ENCODE peak calls at places on chromosomes 16 and 17, in seven cellular contexts. M is CD8-positive, alpha-beta T cell; X is NCI-H1436; W is ACHN; Z is endothelial cell; P is NCI-H1105 treated with DMSO at 0.1 percent for 48 hours; E is CD4-positive, alpha-beta T cell. F is an unnamed sample.
A peak's percentile ranks its signal among the peaks of the same experiment; 100 is the strongest.

GRCh38 chr16:11390573-11391495 is 45.6 kb downstream of the RMI2 start:
- DNase-seq in M (no peak), E (no peak), P (peak; percentile 79), W (no peak), Z (no peak), X (no peak), F (no peak)

GRCh38 chr16:55225972-55226542 is 97.9 kb upstream of the IRX6 start:
- DNase-seq in E (no peak), W (peak; percentile 33), M (no peak), Z (no peak), P (no peak), X (no peak), F (no peak)

GRCh38 chr16:49756971-49757743 is 98.8 kb downstream of the ZNF423 start:
- DNase-seq in M (no peak), X (no peak), W (no peak), E (no peak), Z (no peak), P (no peak), F (no peak)

GRCh38 chr16:11384184-11384955 is 39.1 kb downstream of the RMI2 start:
- DNase-seq in W (no peak), P (no peak), Z (no peak), M (no peak), X (no peak), E (no peak), F (no peak)

GRCh38 chr16:10937068-10937859 is 5.0 kb downstream of the DEXI start:
- DNase-seq in P (no peak), M (no peak), W (no peak), X (no peak), Z (no peak), E (no peak), F (no peak)

GRCh38 chr16:64952177-64952576 is 169.7 kb downstream of the CDH11 start:
- DNase-seq in X (no peak), M (no peak), Z (no peak), P (no peak), E (no peak), W (no peak), F (no peak)

GRCh38 chr17:74924250-74924948 is at the start of gene OTOP2:
- DNase-seq in Z (no peak), M (no peak), X (no peak), E (no peak), W (no peak), P (no peak), F (no peak)

GRCh38 chr16:86826931-86827330 is 248.6 kb downstream of the FOXL1 start:
- DNase-seq in Z (no peak), W (no peak), P (no peak), E (no peak), M (no peak), X (no peak), F (no peak)

GRCh38 chr17:41537614-41537954 is 9.5 kb upstream of the KRT19 start:
- DNase-seq in X (no peak), Z (no peak), P (no peak), W (no peak), M (no peak), E (no peak), F (no peak)

GRCh38 chr16:30541502-30542329 is 7.1 kb upstream of the ZNF747 start:
- DNase-seq in M (no peak), X (no peak), P (no peak), E (no peak), W (no peak), Z (no peak), F (no peak)

GRCh38 chr16:87309912-87310485 is 7.2 kb downstream of the C16orf95 start:
- DNase-seq in E (no peak), W (no peak), X (no peak), P (no peak), M (no peak), Z (no peak), F (no peak)

GRCh38 chr16:17261197-17261858 is 209.4 kb downstream of the XYLT1 start:
- DNase-seq in E (no peak), W (no peak), X (no peak), P (no peak), M (no peak), Z (no peak), F (no peak)

GRCh38 chr16:66036162-66036561 is 330.3 kb upstream of the CDH5 start:
- DNase-seq in P (no peak), E (no peak), Z (no peak), X (no peak), M (no peak), W (no peak), F (no peak)

GRCh38 chr17:17551361-17551760 is 40.1 kb downstream of the PEMT start:
- DNase-seq in E (no peak), W (no peak), M (no peak), X (no peak), P (no peak), Z (no peak), F (no peak)

GRCh38 chr16:86985656-86986030 is 331.5 kb downstream of the C16orf95 start:
- DNase-seq in M (no peak), W (no peak), Z (no peak), X (no peak), E (no peak), P (no peak), F (no peak)

GRCh38 chr16:57028086-57028485 is 38.7 kb downstream of the NLRC5 start:
- DNase-seq in P (no peak), E (no peak), W (no peak), Z (no peak), X (no peak), M (no peak), F (no peak)

GRCh38 chr17:77836557-77837041 is 121.9 kb upstream of the TNRC6C start:
- DNase-seq in M (no peak), E (peak; percentile 16), P (no peak), Z (no peak), W (no peak), X (no peak), F (no peak)

GRCh38 chr17:29569245-29569950 is 897 bp downstream of the TP53I13 start:
- DNase-seq in X (no peak), E (no peak), P (no peak), Z (no peak), W (no peak), M (no peak), F (no peak)

GRCh38 chr17:29614345-29615047 is 8.2 kb downstream of the CORO6 start:
- DNase-seq in Z (no peak), X (no peak), E (no peak), P (no peak), M (no peak), W (no peak), F (peak; percentile 37)

GRCh38 chr17:32486701-32487459 is at the start of gene CDK5R1:
- DNase-seq in M (peak; percentile 77), W (peak; percentile 76), Z (peak; percentile 79), X (peak; percentile 60), P (peak; percentile 56), E (peak; percentile 72), F (peak; percentile 66)

GRCh38 chr17:36755586-36755985 is 154.2 kb downstream of the MRM1 start:
- DNase-seq in W (peak; percentile 28), X (peak; percentile 72), E (peak; percentile 15), P (no peak), M (peak; percentile 23), Z (peak; percentile 34), F (peak; percentile 39)

GRCh38 chr17:74639704-74640142 is 16.2 kb upstream of the CD300E start:
- DNase-seq in Z (no peak), W (no peak), E (no peak), X (no peak), M (no peak), P (no peak), F (no peak)

GRCh38 chr17:3682033-3682432 is 13.4 kb downstream of the EMC6 start:
- DNase-seq in P (no peak), Z (no peak), W (no peak), M (no peak), E (no peak), X (no peak), F (no peak)

GRCh38 chr17:76528156-76528527 is 9.4 kb downstream of the CYGB start:
- DNase-seq in M (no peak), X (no peak), Z (no peak), P (no peak), W (no peak), E (no peak), F (no peak)

GRCh38 chr16:21560462-21560861 is 38.9 kb upstream of the METTL9 start:
- DNase-seq in M (no peak), Z (no peak), P (no peak), W (no peak), X (no peak), E (no peak), F (no peak)

GRCh38 chr17:63454915-63455314 is 8.8 kb upstream of the CYB561 start:
- DNase-seq in P (no peak), Z (no peak), E (no peak), X (no peak), M (no peak), W (no peak), F (no peak)

GRCh38 chr16:19499481-19499880 is 22.4 kb downstream of the GDE1 start:
- DNase-seq in X (no peak), M (no peak), E (no peak), W (no peak), Z (no peak), P (no peak), F (no peak)

GRCh38 chr17:20028436-20028835 is 19.3 kb downstream of the SPECC1 start:
- DNase-seq in W (no peak), Z (no peak), X (no peak), M (no peak), P (no peak), E (no peak), F (no peak)

GRCh38 chr17:12899604-12900003 is 110.3 kb downstream of the ARHGAP44 start:
- DNase-seq in P (no peak), M (no peak), W (no peak), E (no peak), X (no peak), Z (no peak), F (no peak)

GRCh38 chr16:23384878-23385277 is 68.1 kb downstream of the COG7 start:
- DNase-seq in X (no peak), M (no peak), P (no peak), Z (no peak), W (no peak), E (no peak), F (no peak)

GRCh38 chr17:68849673-68850260 is 105.4 kb downstream of the ABCA8 start:
- DNase-seq in P (peak; percentile 87), M (no peak), Z (no peak), E (no peak), W (no peak), X (peak; percentile 25), F (no peak)

GRCh38 chr16:2426941-2427361 is 2.3 kb upstream of the CCNF start:
- DNase-seq in M (no peak), W (no peak), E (no peak), P (no peak), Z (no peak), X (no peak), F (no peak)

GRCh38 chr16:11836653-11837244 is 14.6 kb downstream of the RSL1D1 start:
- DNase-seq in M (no peak), W (peak; percentile 41), X (no peak), P (no peak), E (no peak), Z (no peak), F (no peak)

GRCh38 chr17:64016248-64016784 is 4.1 kb downstream of the ICAM2 start:
- DNase-seq in M (no peak), P (no peak), W (no peak), Z (peak; percentile 21), E (no peak), X (no peak), F (no peak)

GRCh38 chr17:61570118-61570517 is 20.9 kb downstream of the NACA2 start:
- DNase-seq in E (no peak), W (peak; percentile 12), M (no peak), P (no peak), Z (no peak), X (no peak), F (no peak)

GRCh38 chr17:39608142-39608541 is 422 bp upstream of the NEUROD2 start:
- DNase-seq in W (no peak), Z (no peak), E (no peak), M (no peak), P (no peak), X (no peak), F (no peak)

GRCh38 chr17:44968225-44969143 is at the start of gene C1QL1:
- DNase-seq in P (peak; percentile 84), E (peak; percentile 78), W (peak; percentile 94), M (peak; percentile 88), Z (peak; percentile 94), X (peak; percentile 94), F (peak; percentile 99)

GRCh38 chr16:51152691-51153261 is 1.7 kb upstream of the SALL1 start:
- DNase-seq in P (no peak), Z (no peak), M (no peak), E (no peak), X (no peak), W (peak; percentile 51), F (no peak)

F was measured in HuH-7.